ENCODE peak calls at places on chromosomes 3 and 15, in eight cellular contexts. E is substantia nigra; O is NCI-H524; R is GM23248; Y is AG08396; M is AG10803; K is T1000; V is stimulated activated CD4-positive, alpha-beta T cell treated with anti-CD3 and anti-CD28 coated beads, Interleukin-15, amount 100 ng/mL, for 1 hour. D is an unnamed sample.

GRCh38 chr3:34889641-34890040 is 749.7 kb upstream of the ARPP21 start:
- DNase-seq in E (no peak), O (no peak), R (no peak), Y (no peak), M (no peak), K (no peak), V (no peak), D (no peak)

GRCh38 chr3:9930804-9931418 is 2.7 kb upstream of the CRELD1 start:
- DNase-seq in E (no peak), O (peak), R (peak), Y (no peak), M (no peak), K (no peak), V (no peak), D (no peak)

GRCh38 chr3:31926543-31926942 is 54.5 kb downstream of the OSBPL10 start:
- DNase-seq in E (no peak), O (no peak), R (no peak), Y (no peak), M (no peak), K (no peak), V (no peak), D (no peak)

GRCh38 chr3:45841380-45841700 is 579 bp downstream of the LZTFL1 start:
- DNase-seq in E (no peak), O (no peak), R (peak), Y (no peak), M (peak), K (peak), V (no peak), D (no peak)

GRCh38 chr3:4730734-4731133 is 237.6 kb downstream of the ITPR1 start:
- DNase-seq in E (no peak), O (no peak), R (no peak), Y (no peak), M (no peak), K (no peak), V (no peak), D (no peak)

GRCh38 chr3:195095704-195096036 is 175.3 kb downstream of the XXYLT1 start:
- DNase-seq in E (no peak), O (no peak), R (peak), Y (no peak), M (no peak), K (no peak), V (no peak), D (no peak)

GRCh38 chr3:29577250-29577649 is 296.4 kb downstream of the RBMS3 start:
- DNase-seq in E (no peak), O (no peak), R (no peak), Y (no peak), M (no peak), K (no peak), V (no peak), D (no peak)

GRCh38 chr15:27627623-27628022 is 471.5 kb downstream of the OCA2 start:
- DNase-seq in E (no peak), O (no peak), R (peak), Y (no peak), M (no peak), K (no peak), V (no peak), D (no peak)

GRCh38 chr3:161793194-161793825 is 296.7 kb downstream of the OTOL1 start:
- DNase-seq in E (no peak), O (no peak), R (no peak), Y (no peak), M (no peak), K (no peak), V (no peak), D (no peak)

GRCh38 chr3:122513386-122514122 is 1.2 kb downstream of the KPNA1 start:
- DNase-seq in E (no peak), O (no peak), R (peak), Y (no peak), M (peak), K (no peak), V (no peak), D (no peak)

GRCh38 chr15:42156266-42156922 is at the start of gene PLA2G4F:
- DNase-seq in E (no peak), O (peak), R (no peak), Y (no peak), M (no peak), K (no peak), V (no peak), D (no peak)

GRCh38 chr3:149277338-149277813 is 55.7 kb upstream of the CP start:
- DNase-seq in E (no peak), O (no peak), R (peak), Y (peak), M (peak), K (no peak), V (no peak), D (peak)

GRCh38 chr3:30035935-30036567 is 570.4 kb upstream of the TGFBR2 start:
- DNase-seq in E (no peak), O (no peak), R (peak), Y (no peak), M (peak), K (no peak), V (no peak), D (no peak)

GRCh38 chr3:67458406-67458805 is 196.0 kb downstream of the SUCLG2 start:
- DNase-seq in E (no peak), O (peak), R (no peak), Y (peak), M (no peak), K (no peak), V (no peak), D (no peak)

GRCh38 chr3:119630562-119631329 is 29.6 kb downstream of the POPDC2 start:
- DNase-seq in E (no peak), O (no peak), R (peak), Y (peak), M (peak), K (no peak), V (no peak), D (peak)

GRCh38 chr3:2770451-2770850 is 339.7 kb downstream of the IL5RA start:
- DNase-seq in E (no peak), O (no peak), R (no peak), Y (no peak), M (no peak), K (no peak), V (no peak), D (no peak)

GRCh38 chr3:58994746-58995330 is 55.0 kb downstream of the CFAP20DC start:
- DNase-seq in E (no peak), O (peak), R (peak), Y (peak), M (peak), K (peak), V (no peak), D (peak)

GRCh38 chr3:105714459-105714858 is 154.4 kb downstream of the CBLB start:
- DNase-seq in E (no peak), O (no peak), R (no peak), Y (no peak), M (no peak), K (no peak), V (no peak), D (no peak)

GRCh38 chr15:80942746-80943565 is 46.7 kb downstream of the MESD start:
- DNase-seq in E (no peak), O (no peak), R (peak), Y (no peak), M (peak), K (no peak), V (no peak), D (peak)

GRCh38 chr3:142088522-142088921 is 60.8 kb downstream of the TFDP2 start:
- DNase-seq in E (no peak), O (no peak), R (peak), Y (no peak), M (peak), K (no peak), V (no peak), D (no peak)

GRCh38 chr3:143771258-143771657 is 77.0 kb downstream of the SLC9A9 start:
- DNase-seq in E (no peak), O (no peak), R (peak), Y (no peak), M (no peak), K (no peak), V (no peak), D (no peak)

GRCh38 chr3:34260266-34260990 is 462.0 kb downstream of the PDCD6IP start:
- DNase-seq in E (no peak), O (peak), R (peak), Y (peak), M (peak), K (peak), V (no peak), D (peak)

GRCh38 chr3:119672791-119673190 is 4.4 kb downstream of the COX17 start:
- DNase-seq in E (no peak), O (no peak), R (no peak), Y (no peak), M (no peak), K (no peak), V (no peak), D (no peak)

GRCh38 chr15:68489426-68489825 is 57.5 kb upstream of the ITGA11 start:
- DNase-seq in E (no peak), O (no peak), R (peak), Y (no peak), M (peak), K (no peak), V (no peak), D (no peak)

GRCh38 chr3:119470851-119471250 is 2.1 kb downstream of the POGLUT1 start:
- DNase-seq in E (no peak), O (no peak), R (no peak), Y (no peak), M (no peak), K (no peak), V (no peak), D (no peak)

GRCh38 chr3:38107911-38108648 is 28.8 kb downstream of the ACAA1 start:
- DNase-seq in E (no peak), O (no peak), R (no peak), Y (no peak), M (no peak), K (no peak), V (no peak), D (no peak)

GRCh38 chr3:16600771-16601538 is 4.3 kb downstream of the DAZL start:
- DNase-seq in E (no peak), O (peak), R (peak), Y (peak), M (peak), K (peak), V (peak), D (peak)

GRCh38 chr3:77620009-77620408 is 580.1 kb downstream of the ROBO2 start:
- DNase-seq in E (no peak), O (no peak), R (peak), Y (peak), M (peak), K (no peak), V (no peak), D (no peak)

GRCh38 chr3:12444582-12445468 is 39.5 kb upstream of the TSEN2 start:
- DNase-seq in E (no peak), O (no peak), R (no peak), Y (peak), M (no peak), K (peak), V (no peak), D (no peak)

GRCh38 chr15:57551717-57552677 is 39.7 kb upstream of the MYZAP start:
- DNase-seq in E (no peak), O (no peak), R (peak), Y (peak), M (peak), K (peak), V (no peak), D (peak)

GRCh38 chr3:132907293-132907692 is 130.9 kb upstream of the TMEM108 start:
- DNase-seq in E (no peak), O (no peak), R (no peak), Y (no peak), M (no peak), K (no peak), V (no peak), D (no peak)

GRCh38 chr15:74386496-74387140 is 19.2 kb upstream of the CYP11A1 start:
- DNase-seq in E (no peak), O (no peak), R (no peak), Y (no peak), M (no peak), K (no peak), V (no peak), D (no peak)

D was measured in GM03348.